ENCODE peak calls at places on chromosomes 12 and 14, in seven cellular contexts. One of them, this sample, is unnamed. For H3K4me1, the result is how much of the 10 kb centered on the place peaks cover.

GRCh38 chr12:120118710-120119097 is 2.2 kb upstream of the RAB35 start:
- DNase-seq in PC-3: peak
- DNase-seq in cardiac muscle cell: no peak
- DNase-seq in hepatocyte: no peak
- DNase-seq in transverse colon: no peak
- DNase-seq in heart right ventricle: no peak
- DNase-seq in mucosa of descending colon: no peak
- DNase-seq in this sample: peak

GRCh38 chr12:78470354-78471195 is 394.0 kb upstream of the SYT1 start:
- DNase-seq in transverse colon: peak
- DNase-seq in heart right ventricle: no peak
- DNase-seq in mucosa of descending colon: no peak
- DNase-seq in hepatocyte: peak
- DNase-seq in cardiac muscle cell: peak
- DNase-seq in PC-3: peak
- DNase-seq in this sample: peak

GRCh38 chr12:40650038-40650704 is 42.1 kb upstream of the CNTN1 start:
- DNase-seq in cardiac muscle cell: no peak
- DNase-seq in hepatocyte: no peak
- DNase-seq in heart right ventricle: no peak
- DNase-seq in mucosa of descending colon: no peak
- DNase-seq in transverse colon: no peak
- DNase-seq in PC-3: no peak
- DNase-seq in this sample: no peak

GRCh38 chr14:93880025-93880820 is 46.9 kb upstream of the FAM181A start:
- DNase-seq in mucosa of descending colon: no peak
- DNase-seq in heart right ventricle: no peak
- DNase-seq in hepatocyte: no peak
- DNase-seq in PC-3: no peak
- DNase-seq in transverse colon: no peak
- DNase-seq in cardiac muscle cell: no peak
- DNase-seq in this sample: no peak

GRCh38 chr12:124569375-124570148 is 2.1 kb upstream of the NCOR2 start:
- DNase-seq in transverse colon: no peak
- DNase-seq in PC-3: no peak
- DNase-seq in hepatocyte: no peak
- DNase-seq in heart right ventricle: no peak
- DNase-seq in cardiac muscle cell: no peak
- DNase-seq in mucosa of descending colon: no peak
- DNase-seq in this sample: no peak

GRCh38 chr12:93315907-93316622 is 61.7 kb upstream of the NUDT4 start:
- DNase-seq in heart right ventricle: no peak
- DNase-seq in mucosa of descending colon: no peak
- DNase-seq in transverse colon: no peak
- DNase-seq in cardiac muscle cell: no peak
- DNase-seq in PC-3: no peak
- DNase-seq in hepatocyte: peak
- DNase-seq in this sample: no peak

GRCh38 chr12:45468751-45469615 is 253.1 kb downstream of the ANO6 start:
- DNase-seq in cardiac muscle cell: no peak
- DNase-seq in heart right ventricle: no peak
- DNase-seq in mucosa of descending colon: no peak
- DNase-seq in hepatocyte: no peak
- DNase-seq in PC-3: no peak
- DNase-seq in transverse colon: no peak
- DNase-seq in this sample: no peak

GRCh38 chr12:105221588-105222325 is 14.2 kb downstream of the APPL2 start:
- DNase-seq in hepatocyte: no peak
- DNase-seq in cardiac muscle cell: no peak
- DNase-seq in heart right ventricle: no peak
- DNase-seq in PC-3: no peak
- DNase-seq in mucosa of descending colon: no peak
- DNase-seq in transverse colon: no peak
- DNase-seq in this sample: no peak

GRCh38 chr12:111056618-111057521 is 136.5 kb upstream of the MYL2 start:
- DNase-seq in transverse colon: peak
- DNase-seq in PC-3: peak
- DNase-seq in heart right ventricle: no peak
- DNase-seq in mucosa of descending colon: no peak
- DNase-seq in cardiac muscle cell: no peak
- DNase-seq in hepatocyte: no peak
- DNase-seq in this sample: peak

GRCh38 chr14:27049611-27050172 is 451.9 kb upstream of the NOVA1 start:
- DNase-seq in cardiac muscle cell: no peak
- DNase-seq in hepatocyte: no peak
- DNase-seq in mucosa of descending colon: no peak
- DNase-seq in transverse colon: no peak
- DNase-seq in heart right ventricle: no peak
- DNase-seq in PC-3: no peak
- DNase-seq in this sample: no peak

GRCh38 chr14:61154606-61155005 is 126.5 kb downstream of the TMEM30B start:
- DNase-seq in PC-3: no peak
- DNase-seq in cardiac muscle cell: no peak
- DNase-seq in heart right ventricle: no peak
- DNase-seq in hepatocyte: no peak
- DNase-seq in transverse colon: no peak
- DNase-seq in mucosa of descending colon: no peak
- DNase-seq in this sample: no peak

GRCh38 chr14:87261621-87262020 is 731.4 kb downstream of the GALC start:
- DNase-seq in transverse colon: no peak
- DNase-seq in mucosa of descending colon: no peak
- DNase-seq in cardiac muscle cell: no peak
- DNase-seq in heart right ventricle: no peak
- DNase-seq in hepatocyte: no peak
- DNase-seq in PC-3: no peak
- DNase-seq in this sample: no peak

GRCh38 chr12:20523658-20524057 is 155.3 kb downstream of the PDE3A start:
- DNase-seq in mucosa of descending colon: no peak
- DNase-seq in heart right ventricle: no peak
- DNase-seq in hepatocyte: no peak
- DNase-seq in PC-3: no peak
- DNase-seq in transverse colon: no peak
- DNase-seq in cardiac muscle cell: no peak
- DNase-seq in this sample: no peak

DNA sequence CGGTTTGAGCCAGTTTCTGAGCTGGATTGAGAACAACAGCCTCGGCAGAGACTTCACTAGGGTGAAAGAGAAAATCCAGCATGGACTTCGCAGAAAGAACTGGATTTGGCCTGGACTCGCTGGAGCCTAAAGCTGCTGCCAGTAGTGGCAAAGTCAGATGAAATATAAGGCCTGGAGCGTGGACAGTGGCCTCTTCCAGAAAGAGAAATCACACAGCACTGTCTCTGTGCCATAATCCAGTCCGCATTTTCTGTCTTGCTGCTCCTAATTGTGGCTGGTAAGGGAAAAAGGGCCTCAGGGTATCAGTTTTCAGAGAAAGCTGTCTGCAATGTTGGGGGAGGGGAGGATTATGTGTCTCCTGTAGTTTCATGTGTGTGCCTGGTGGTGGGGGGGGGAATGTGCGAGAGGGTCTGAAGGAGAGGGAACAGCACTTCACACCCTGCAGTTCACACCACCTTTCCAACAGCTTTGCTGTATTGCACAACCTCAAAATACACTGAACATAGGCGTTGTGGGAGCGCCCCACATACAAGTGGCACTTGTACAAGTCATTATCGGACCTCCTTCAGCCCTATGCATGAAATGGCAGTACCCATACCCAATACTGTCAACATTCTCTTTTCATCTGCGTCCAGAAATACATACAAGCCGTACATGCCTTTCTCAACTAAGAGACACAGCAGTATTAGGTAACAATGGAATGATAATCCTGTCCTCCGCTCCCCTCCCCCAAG is 107.6 kb upstream of the ATF7IP start:
- DNase-seq in cardiac muscle cell: peak
- DNase-seq in mucosa of descending colon: peak
- DNase-seq in PC-3: peak
- DNase-seq in heart right ventricle: no peak
- DNase-seq in hepatocyte: peak
- DNase-seq in transverse colon: peak
- DNase-seq in this sample: peak
- H3K4me1 ChIP-seq in cardiac muscle cell: under half
- H3K4me1 ChIP-seq in mucosa of descending colon: under half
- H3K4me1 ChIP-seq in PC-3: half or more
- H3K4me1 ChIP-seq in heart right ventricle: half or more
- H3K4me1 ChIP-seq in hepatocyte: under half
- H3K4me1 ChIP-seq in transverse colon: under half
- H3K4me1 ChIP-seq in this sample: half or more

GRCh38 chr14:31207746-31208545 is at the start of gene HECTD1:
- DNase-seq in cardiac muscle cell: peak
- DNase-seq in heart right ventricle: peak
- DNase-seq in PC-3: peak
- DNase-seq in hepatocyte: peak
- DNase-seq in transverse colon: peak
- DNase-seq in mucosa of descending colon: peak
- DNase-seq in this sample: peak
- TF ChIP-seq CTCF in cardiac muscle cell: peak
- TF ChIP-seq CTCF in heart right ventricle: peak
- TF ChIP-seq CTCF in PC-3: peak
- TF ChIP-seq CTCF in hepatocyte: peak
- TF ChIP-seq CTCF in transverse colon: peak
- TF ChIP-seq CTCF in mucosa of descending colon: peak
- TF ChIP-seq CTCF in this sample: peak

GRCh38 chr14:99241314-99242035 is 30.5 kb downstream of the BCL11B start:
- DNase-seq in hepatocyte: no peak
- DNase-seq in mucosa of descending colon: no peak
- DNase-seq in PC-3: no peak
- DNase-seq in heart right ventricle: no peak
- DNase-seq in cardiac muscle cell: no peak
- DNase-seq in transverse colon: no peak
- DNase-seq in this sample: no peak
- H3K4me1 ChIP-seq in hepatocyte: under half
- H3K4me1 ChIP-seq in mucosa of descending colon: under half
- H3K4me1 ChIP-seq in PC-3: under half
- H3K4me1 ChIP-seq in heart right ventricle: under half
- H3K4me1 ChIP-seq in cardiac muscle cell: under half
- H3K4me1 ChIP-seq in transverse colon: under half
- H3K4me1 ChIP-seq in this sample: under half

GRCh38 chr14:50260072-50260471 is 28.7 kb upstream of the SOS2 start:
- DNase-seq in hepatocyte: no peak
- DNase-seq in PC-3: no peak
- DNase-seq in transverse colon: no peak
- DNase-seq in cardiac muscle cell: no peak
- DNase-seq in mucosa of descending colon: no peak
- DNase-seq in heart right ventricle: no peak
- DNase-seq in this sample: no peak

GRCh38 chr14:50263321-50263720 is 31.9 kb upstream of the SOS2 start:
- DNase-seq in heart right ventricle: no peak
- DNase-seq in hepatocyte: no peak
- DNase-seq in transverse colon: no peak
- DNase-seq in PC-3: no peak
- DNase-seq in cardiac muscle cell: no peak
- DNase-seq in mucosa of descending colon: no peak
- DNase-seq in this sample: no peak

GRCh38 chr14:50257728-50258127 is 26.4 kb upstream of the SOS2 start:
- DNase-seq in heart right ventricle: no peak
- DNase-seq in PC-3: no peak
- DNase-seq in cardiac muscle cell: no peak
- DNase-seq in transverse colon: no peak
- DNase-seq in hepatocyte: no peak
- DNase-seq in mucosa of descending colon: no peak
- DNase-seq in this sample: no peak

GRCh38 chr14:50262865-50263264 is 31.5 kb upstream of the SOS2 start:
- DNase-seq in mucosa of descending colon: no peak
- DNase-seq in transverse colon: no peak
- DNase-seq in PC-3: no peak
- DNase-seq in hepatocyte: no peak
- DNase-seq in heart right ventricle: no peak
- DNase-seq in cardiac muscle cell: no peak
- DNase-seq in this sample: no peak

DNA sequence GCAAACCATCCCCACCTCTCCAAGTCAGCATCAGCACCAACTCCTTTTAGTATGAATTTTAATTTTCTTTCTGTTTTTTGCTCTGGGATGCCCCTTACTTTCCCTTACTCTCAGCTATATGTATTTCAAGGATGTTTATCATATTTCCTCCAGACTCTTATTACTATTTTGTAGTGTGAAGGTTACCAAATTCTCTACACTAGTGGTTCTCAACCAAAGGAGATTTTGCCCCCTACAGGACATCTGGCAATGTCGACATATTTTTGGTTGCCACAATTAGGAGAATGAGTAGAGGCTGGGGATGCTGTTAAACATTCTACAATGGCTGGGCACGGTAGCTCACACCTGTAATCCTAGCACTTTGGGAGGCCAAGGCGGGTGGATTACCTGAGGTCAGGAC is 29.1 kb upstream of the SOS2 start:
- DNase-seq in PC-3: peak
- DNase-seq in mucosa of descending colon: no peak
- DNase-seq in hepatocyte: no peak
- DNase-seq in cardiac muscle cell: peak
- DNase-seq in transverse colon: no peak
- DNase-seq in heart right ventricle: no peak
- DNase-seq in this sample: peak
- TF ChIP-seq CTCF in PC-3: peak
- TF ChIP-seq CTCF in mucosa of descending colon: no peak
- TF ChIP-seq CTCF in hepatocyte: peak
- TF ChIP-seq CTCF in cardiac muscle cell: peak
- TF ChIP-seq CTCF in transverse colon: peak
- TF ChIP-seq CTCF in heart right ventricle: peak
- TF ChIP-seq CTCF in this sample: peak

GRCh38 chr12:94818970-94819369 is 168.6 kb upstream of the TMCC3 start:
- DNase-seq in PC-3: no peak
- DNase-seq in cardiac muscle cell: no peak
- DNase-seq in hepatocyte: no peak
- DNase-seq in transverse colon: no peak
- DNase-seq in mucosa of descending colon: no peak
- DNase-seq in heart right ventricle: no peak
- DNase-seq in this sample: no peak
- H3K4me1 ChIP-seq in PC-3: under half
- H3K4me1 ChIP-seq in cardiac muscle cell: under half
- H3K4me1 ChIP-seq in hepatocyte: under half
- H3K4me1 ChIP-seq in transverse colon: under half
- H3K4me1 ChIP-seq in mucosa of descending colon: under half
- H3K4me1 ChIP-seq in heart right ventricle: under half
- H3K4me1 ChIP-seq in this sample: half or more

GRCh38 chr12:2691340-2692111 is 103.2 kb upstream of the FKBP4 start:
- DNase-seq in heart right ventricle: no peak
- DNase-seq in cardiac muscle cell: peak
- DNase-seq in mucosa of descending colon: peak
- DNase-seq in transverse colon: peak
- DNase-seq in hepatocyte: peak
- DNase-seq in PC-3: no peak
- DNase-seq in this sample: peak

GRCh38 chr12:2689879-2690278 is 104.9 kb upstream of the FKBP4 start:
- DNase-seq in heart right ventricle: no peak
- DNase-seq in cardiac muscle cell: no peak
- DNase-seq in PC-3: no peak
- DNase-seq in hepatocyte: no peak
- DNase-seq in transverse colon: no peak
- DNase-seq in mucosa of descending colon: no peak
- DNase-seq in this sample: no peak

GRCh38 chr12:2690348-2691000 is 104.3 kb upstream of the FKBP4 start:
- DNase-seq in cardiac muscle cell: no peak
- DNase-seq in mucosa of descending colon: no peak
- DNase-seq in transverse colon: no peak
- DNase-seq in hepatocyte: no peak
- DNase-seq in heart right ventricle: no peak
- DNase-seq in PC-3: no peak
- DNase-seq in this sample: no peak

GRCh38 chr12:2692156-2692555 is 102.6 kb upstream of the FKBP4 start:
- DNase-seq in transverse colon: no peak
- DNase-seq in hepatocyte: no peak
- DNase-seq in heart right ventricle: no peak
- DNase-seq in PC-3: no peak
- DNase-seq in mucosa of descending colon: no peak
- DNase-seq in cardiac muscle cell: no peak
- DNase-seq in this sample: no peak

GRCh38 chr12:2691001-2691339 is 103.8 kb upstream of the FKBP4 start:
- DNase-seq in cardiac muscle cell: peak
- DNase-seq in mucosa of descending colon: peak
- DNase-seq in PC-3: no peak
- DNase-seq in transverse colon: peak
- DNase-seq in hepatocyte: peak
- DNase-seq in heart right ventricle: no peak
- DNase-seq in this sample: no peak
- TF ChIP-seq CTCF in cardiac muscle cell: peak
- TF ChIP-seq CTCF in mucosa of descending colon: no peak
- TF ChIP-seq CTCF in PC-3: no peak
- TF ChIP-seq CTCF in transverse colon: peak
- TF ChIP-seq CTCF in hepatocyte: peak
- TF ChIP-seq CTCF in heart right ventricle: no peak
- TF ChIP-seq CTCF in this sample: no peak

This sample was measured in OCI-LY7.